ENCODE peak calls at places on chromosomes 7 and 10, in eight cellular contexts. One of them, this sample, is unnamed.

GRCh38 chr7:68504766-68505165 is 1093.5 kb upstream of the AUTS2 start:
- DNase-seq in PC-3: no peak
- DNase-seq in upper lobe of right lung: no peak
- DNase-seq in T-cell: no peak
- DNase-seq in ovary: no peak
- DNase-seq in stimulated activated naive B cell treated with anti-CD40 and anti-IgM and Interleukin-4, amounts not matched to agents 10 μg/mL and 1 μg/mL and 100 μg/mL, for 72 hours: no peak
- DNase-seq in NCI-H146: no peak
- DNase-seq in cardiac fibroblast: no peak
- DNase-seq in this sample: no peak

GRCh38 chr7:85004402-85004801 is 182.5 kb downstream of the SEMA3D start:
- DNase-seq in cardiac fibroblast: peak; percentile 13
- DNase-seq in ovary: no peak
- DNase-seq in T-cell: no peak
- DNase-seq in upper lobe of right lung: no peak
- DNase-seq in NCI-H146: no peak
- DNase-seq in stimulated activated naive B cell treated with anti-CD40 and anti-IgM and Interleukin-4, amounts not matched to agents 10 μg/mL and 1 μg/mL and 100 μg/mL, for 72 hours: no peak
- DNase-seq in PC-3: no peak
- DNase-seq in this sample: no peak

GRCh38 chr7:222716-223041 is 30.3 kb downstream of the FAM20C start:
- DNase-seq in ovary: no peak
- DNase-seq in upper lobe of right lung: no peak
- DNase-seq in NCI-H146: no peak
- DNase-seq in cardiac fibroblast: no peak
- DNase-seq in PC-3: no peak
- DNase-seq in stimulated activated naive B cell treated with anti-CD40 and anti-IgM and Interleukin-4, amounts not matched to agents 10 μg/mL and 1 μg/mL and 100 μg/mL, for 72 hours: no peak
- DNase-seq in T-cell: no peak
- DNase-seq in this sample: no peak

GRCh38 chr10:73744690-73744994 is 470 bp downstream of the SEC24C start:
- DNase-seq in cardiac fibroblast: peak; percentile 70
- DNase-seq in PC-3: peak; percentile 82
- DNase-seq in stimulated activated naive B cell treated with anti-CD40 and anti-IgM and Interleukin-4, amounts not matched to agents 10 μg/mL and 1 μg/mL and 100 μg/mL, for 72 hours: peak; percentile 47
- DNase-seq in T-cell: peak; percentile 29
- DNase-seq in upper lobe of right lung: no peak
- DNase-seq in ovary: no peak
- DNase-seq in NCI-H146: peak; percentile 41
- DNase-seq in this sample: no peak

GRCh38 chr10:48551796-48552591 is 52.9 kb downstream of the ARHGAP22 start:
- DNase-seq in PC-3: peak; percentile 81
- DNase-seq in cardiac fibroblast: peak; percentile 77
- DNase-seq in ovary: peak; percentile 43
- DNase-seq in upper lobe of right lung: no peak
- DNase-seq in T-cell: no peak
- DNase-seq in NCI-H146: peak; percentile 46
- DNase-seq in stimulated activated naive B cell treated with anti-CD40 and anti-IgM and Interleukin-4, amounts not matched to agents 10 μg/mL and 1 μg/mL and 100 μg/mL, for 72 hours: peak; percentile 35
- DNase-seq in this sample: peak; percentile 11

GRCh38 chr7:149109969-149110368 is 16.2 kb downstream of the ZNF425 start:
- DNase-seq in PC-3: no peak
- DNase-seq in NCI-H146: no peak
- DNase-seq in stimulated activated naive B cell treated with anti-CD40 and anti-IgM and Interleukin-4, amounts not matched to agents 10 μg/mL and 1 μg/mL and 100 μg/mL, for 72 hours: no peak
- DNase-seq in cardiac fibroblast: no peak
- DNase-seq in ovary: no peak
- DNase-seq in upper lobe of right lung: no peak
- DNase-seq in T-cell: no peak
- DNase-seq in this sample: no peak

GRCh38 chr7:68441610-68442009 is 1156.7 kb upstream of the AUTS2 start:
- DNase-seq in cardiac fibroblast: no peak
- DNase-seq in ovary: no peak
- DNase-seq in PC-3: no peak
- DNase-seq in stimulated activated naive B cell treated with anti-CD40 and anti-IgM and Interleukin-4, amounts not matched to agents 10 μg/mL and 1 μg/mL and 100 μg/mL, for 72 hours: no peak
- DNase-seq in upper lobe of right lung: no peak
- DNase-seq in NCI-H146: peak; percentile 20
- DNase-seq in T-cell: no peak
- DNase-seq in this sample: no peak

GRCh38 chr10:97123713-97124112 is 62.0 kb downstream of the SLIT1 start:
- DNase-seq in T-cell: no peak
- DNase-seq in NCI-H146: no peak
- DNase-seq in upper lobe of right lung: no peak
- DNase-seq in PC-3: no peak
- DNase-seq in stimulated activated naive B cell treated with anti-CD40 and anti-IgM and Interleukin-4, amounts not matched to agents 10 μg/mL and 1 μg/mL and 100 μg/mL, for 72 hours: no peak
- DNase-seq in ovary: no peak
- DNase-seq in cardiac fibroblast: no peak
- DNase-seq in this sample: no peak

GRCh38 chr7:31924228-31924627 is 146.0 kb downstream of the PDE1C start:
- DNase-seq in ovary: no peak
- DNase-seq in NCI-H146: no peak
- DNase-seq in T-cell: no peak
- DNase-seq in PC-3: no peak
- DNase-seq in upper lobe of right lung: no peak
- DNase-seq in stimulated activated naive B cell treated with anti-CD40 and anti-IgM and Interleukin-4, amounts not matched to agents 10 μg/mL and 1 μg/mL and 100 μg/mL, for 72 hours: no peak
- DNase-seq in cardiac fibroblast: no peak
- DNase-seq in this sample: no peak

GRCh38 chr10:119268871-119269506 is 61.6 kb downstream of the GRK5 start:
- DNase-seq in upper lobe of right lung: peak; percentile 54
- DNase-seq in ovary: peak; percentile 33
- DNase-seq in PC-3: no peak
- DNase-seq in stimulated activated naive B cell treated with anti-CD40 and anti-IgM and Interleukin-4, amounts not matched to agents 10 μg/mL and 1 μg/mL and 100 μg/mL, for 72 hours: peak; percentile 66
- DNase-seq in T-cell: peak; percentile 93
- DNase-seq in NCI-H146: no peak
- DNase-seq in cardiac fibroblast: peak; percentile 41
- DNase-seq in this sample: peak; percentile 79

GRCh38 chr7:69768986-69769595 is 170.8 kb downstream of the AUTS2 start:
- DNase-seq in stimulated activated naive B cell treated with anti-CD40 and anti-IgM and Interleukin-4, amounts not matched to agents 10 μg/mL and 1 μg/mL and 100 μg/mL, for 72 hours: no peak
- DNase-seq in cardiac fibroblast: peak; percentile 46
- DNase-seq in ovary: no peak
- DNase-seq in NCI-H146: peak; percentile 19
- DNase-seq in PC-3: no peak
- DNase-seq in upper lobe of right lung: no peak
- DNase-seq in T-cell: no peak
- DNase-seq in this sample: no peak

GRCh38 chr10:6347391-6347951 is 144.7 kb downstream of the PFKFB3 start:
- DNase-seq in stimulated activated naive B cell treated with anti-CD40 and anti-IgM and Interleukin-4, amounts not matched to agents 10 μg/mL and 1 μg/mL and 100 μg/mL, for 72 hours: peak; percentile 57
- DNase-seq in NCI-H146: no peak
- DNase-seq in PC-3: no peak
- DNase-seq in cardiac fibroblast: peak; percentile 18
- DNase-seq in ovary: no peak
- DNase-seq in upper lobe of right lung: no peak
- DNase-seq in T-cell: peak; percentile 58
- DNase-seq in this sample: peak; percentile 48

GRCh38 chr10:13839430-13839986 is 252.7 kb downstream of the PRPF18 start:
- DNase-seq in T-cell: no peak
- DNase-seq in upper lobe of right lung: no peak
- DNase-seq in cardiac fibroblast: peak; percentile 78
- DNase-seq in PC-3: peak; percentile 42
- DNase-seq in NCI-H146: no peak
- DNase-seq in stimulated activated naive B cell treated with anti-CD40 and anti-IgM and Interleukin-4, amounts not matched to agents 10 μg/mL and 1 μg/mL and 100 μg/mL, for 72 hours: no peak
- DNase-seq in ovary: no peak
- DNase-seq in this sample: no peak

GRCh38 chr7:135690566-135690965 is 28.3 kb downstream of the STMP1 start:
- DNase-seq in upper lobe of right lung: no peak
- DNase-seq in PC-3: peak; percentile 39
- DNase-seq in stimulated activated naive B cell treated with anti-CD40 and anti-IgM and Interleukin-4, amounts not matched to agents 10 μg/mL and 1 μg/mL and 100 μg/mL, for 72 hours: no peak
- DNase-seq in NCI-H146: no peak
- DNase-seq in cardiac fibroblast: peak; percentile 43
- DNase-seq in T-cell: no peak
- DNase-seq in ovary: no peak
- DNase-seq in this sample: no peak

GRCh38 chr7:147803625-147804024 is 786.9 kb upstream of the C7orf33 start:
- DNase-seq in NCI-H146: peak; percentile 77
- DNase-seq in upper lobe of right lung: no peak
- DNase-seq in T-cell: no peak
- DNase-seq in cardiac fibroblast: no peak
- DNase-seq in stimulated activated naive B cell treated with anti-CD40 and anti-IgM and Interleukin-4, amounts not matched to agents 10 μg/mL and 1 μg/mL and 100 μg/mL, for 72 hours: no peak
- DNase-seq in PC-3: no peak
- DNase-seq in ovary: no peak
- DNase-seq in this sample: no peak

GRCh38 chr7:194996-195829 is 2.8 kb downstream of the FAM20C start:
- DNase-seq in NCI-H146: no peak
- DNase-seq in T-cell: no peak
- DNase-seq in ovary: no peak
- DNase-seq in upper lobe of right lung: no peak
- DNase-seq in cardiac fibroblast: peak; percentile 42
- DNase-seq in stimulated activated naive B cell treated with anti-CD40 and anti-IgM and Interleukin-4, amounts not matched to agents 10 μg/mL and 1 μg/mL and 100 μg/mL, for 72 hours: no peak
- DNase-seq in PC-3: no peak
- DNase-seq in this sample: no peak

GRCh38 chr10:103635580-103635979 is 142.1 kb downstream of the NEURL1 start:
- DNase-seq in stimulated activated naive B cell treated with anti-CD40 and anti-IgM and Interleukin-4, amounts not matched to agents 10 μg/mL and 1 μg/mL and 100 μg/mL, for 72 hours: no peak
- DNase-seq in ovary: no peak
- DNase-seq in upper lobe of right lung: no peak
- DNase-seq in T-cell: no peak
- DNase-seq in NCI-H146: no peak
- DNase-seq in PC-3: no peak
- DNase-seq in cardiac fibroblast: no peak
- DNase-seq in this sample: no peak

GRCh38 chr10:23351914-23352313 is 7.3 kb upstream of the C10orf67 start:
- DNase-seq in PC-3: peak; percentile 75
- DNase-seq in stimulated activated naive B cell treated with anti-CD40 and anti-IgM and Interleukin-4, amounts not matched to agents 10 μg/mL and 1 μg/mL and 100 μg/mL, for 72 hours: no peak
- DNase-seq in T-cell: no peak
- DNase-seq in upper lobe of right lung: no peak
- DNase-seq in cardiac fibroblast: peak; percentile 63
- DNase-seq in NCI-H146: no peak
- DNase-seq in ovary: no peak
- DNase-seq in this sample: no peak

GRCh38 chr10:103476046-103476768 is 2.8 kb downstream of the CALHM3 start:
- DNase-seq in cardiac fibroblast: peak; percentile 40
- DNase-seq in T-cell: no peak
- DNase-seq in ovary: no peak
- DNase-seq in upper lobe of right lung: no peak
- DNase-seq in PC-3: no peak
- DNase-seq in NCI-H146: peak; percentile 11
- DNase-seq in stimulated activated naive B cell treated with anti-CD40 and anti-IgM and Interleukin-4, amounts not matched to agents 10 μg/mL and 1 μg/mL and 100 μg/mL, for 72 hours: no peak
- DNase-seq in this sample: peak; percentile 43

GRCh38 chr7:2195403-2196246 is 37.1 kb downstream of the MAD1L1 start:
- DNase-seq in cardiac fibroblast: no peak
- DNase-seq in upper lobe of right lung: peak; percentile 45
- DNase-seq in T-cell: no peak
- DNase-seq in PC-3: no peak
- DNase-seq in ovary: no peak
- DNase-seq in NCI-H146: no peak
- DNase-seq in stimulated activated naive B cell treated with anti-CD40 and anti-IgM and Interleukin-4, amounts not matched to agents 10 μg/mL and 1 μg/mL and 100 μg/mL, for 72 hours: no peak
- DNase-seq in this sample: no peak

GRCh38 chr7:104971290-104972071 is 42.5 kb upstream of the KMT2E start:
- DNase-seq in stimulated activated naive B cell treated with anti-CD40 and anti-IgM and Interleukin-4, amounts not matched to agents 10 μg/mL and 1 μg/mL and 100 μg/mL, for 72 hours: no peak
- DNase-seq in upper lobe of right lung: no peak
- DNase-seq in cardiac fibroblast: peak; percentile 67
- DNase-seq in NCI-H146: peak; percentile 83
- DNase-seq in ovary: no peak
- DNase-seq in PC-3: peak; percentile 47
- DNase-seq in T-cell: no peak
- DNase-seq in this sample: no peak

GRCh38 chr10:132193907-132194552 is 7.3 kb downstream of the DPYSL4 start:
- DNase-seq in stimulated activated naive B cell treated with anti-CD40 and anti-IgM and Interleukin-4, amounts not matched to agents 10 μg/mL and 1 μg/mL and 100 μg/mL, for 72 hours: no peak
- DNase-seq in upper lobe of right lung: no peak
- DNase-seq in T-cell: no peak
- DNase-seq in NCI-H146: no peak
- DNase-seq in PC-3: no peak
- DNase-seq in ovary: peak; percentile 43
- DNase-seq in cardiac fibroblast: peak; percentile 21
- DNase-seq in this sample: no peak

GRCh38 chr7:55568613-55569268 is 3.6 kb downstream of the VOPP1 start:
- DNase-seq in NCI-H146: no peak
- DNase-seq in stimulated activated naive B cell treated with anti-CD40 and anti-IgM and Interleukin-4, amounts not matched to agents 10 μg/mL and 1 μg/mL and 100 μg/mL, for 72 hours: no peak
- DNase-seq in T-cell: no peak
- DNase-seq in upper lobe of right lung: no peak
- DNase-seq in ovary: no peak
- DNase-seq in PC-3: no peak
- DNase-seq in cardiac fibroblast: peak; percentile 49
- DNase-seq in this sample: no peak

GRCh38 chr7:10122573-10123100 is 851.0 kb upstream of the PHF14 start:
- DNase-seq in PC-3: no peak
- DNase-seq in T-cell: no peak
- DNase-seq in upper lobe of right lung: no peak
- DNase-seq in NCI-H146: peak; percentile 75
- DNase-seq in ovary: no peak
- DNase-seq in stimulated activated naive B cell treated with anti-CD40 and anti-IgM and Interleukin-4, amounts not matched to agents 10 μg/mL and 1 μg/mL and 100 μg/mL, for 72 hours: no peak
- DNase-seq in cardiac fibroblast: peak; percentile 34
- DNase-seq in this sample: no peak

GRCh38 chr7:16753932-16754571 is 497 bp downstream of the TSPAN13 start:
- DNase-seq in T-cell: no peak
- DNase-seq in upper lobe of right lung: peak; percentile 77
- DNase-seq in ovary: peak; percentile 46
- DNase-seq in cardiac fibroblast: peak; percentile 24
- DNase-seq in PC-3: peak; percentile 27
- DNase-seq in stimulated activated naive B cell treated with anti-CD40 and anti-IgM and Interleukin-4, amounts not matched to agents 10 μg/mL and 1 μg/mL and 100 μg/mL, for 72 hours: peak; percentile 23
- DNase-seq in NCI-H146: peak; percentile 81
- DNase-seq in this sample: no peak

GRCh38 chr7:114343949-114344708 is 70.5 kb upstream of the FOXP2 start:
- DNase-seq in NCI-H146: peak; percentile 44
- DNase-seq in cardiac fibroblast: no peak
- DNase-seq in stimulated activated naive B cell treated with anti-CD40 and anti-IgM and Interleukin-4, amounts not matched to agents 10 μg/mL and 1 μg/mL and 100 μg/mL, for 72 hours: no peak
- DNase-seq in PC-3: no peak
- DNase-seq in T-cell: no peak
- DNase-seq in ovary: no peak
- DNase-seq in upper lobe of right lung: no peak
- DNase-seq in this sample: no peak

GRCh38 chr7:24574365-24574764 is 1.1 kb downstream of the PALS2 start:
- DNase-seq in PC-3: no peak
- DNase-seq in upper lobe of right lung: no peak
- DNase-seq in cardiac fibroblast: peak; percentile 33
- DNase-seq in T-cell: no peak
- DNase-seq in ovary: no peak
- DNase-seq in stimulated activated naive B cell treated with anti-CD40 and anti-IgM and Interleukin-4, amounts not matched to agents 10 μg/mL and 1 μg/mL and 100 μg/mL, for 72 hours: no peak
- DNase-seq in NCI-H146: no peak
- DNase-seq in this sample: no peak

GRCh38 chr7:16933296-16934248 is 51.8 kb upstream of the AGR3 start:
- DNase-seq in PC-3: no peak
- DNase-seq in stimulated activated naive B cell treated with anti-CD40 and anti-IgM and Interleukin-4, amounts not matched to agents 10 μg/mL and 1 μg/mL and 100 μg/mL, for 72 hours: no peak
- DNase-seq in NCI-H146: no peak
- DNase-seq in ovary: no peak
- DNase-seq in upper lobe of right lung: no peak
- DNase-seq in T-cell: no peak
- DNase-seq in cardiac fibroblast: no peak
- DNase-seq in this sample: no peak

GRCh38 chr10:68007356-68007755 is 67.7 kb downstream of the HERC4 start:
- DNase-seq in PC-3: no peak
- DNase-seq in upper lobe of right lung: no peak
- DNase-seq in NCI-H146: no peak
- DNase-seq in ovary: no peak
- DNase-seq in T-cell: no peak
- DNase-seq in cardiac fibroblast: no peak
- DNase-seq in stimulated activated naive B cell treated with anti-CD40 and anti-IgM and Interleukin-4, amounts not matched to agents 10 μg/mL and 1 μg/mL and 100 μg/mL, for 72 hours: no peak
- DNase-seq in this sample: no peak

GRCh38 chr7:19749658-19750057 is 23.8 kb downstream of the TMEM196 start:
- DNase-seq in ovary: no peak
- DNase-seq in stimulated activated naive B cell treated with anti-CD40 and anti-IgM and Interleukin-4, amounts not matched to agents 10 μg/mL and 1 μg/mL and 100 μg/mL, for 72 hours: no peak
- DNase-seq in upper lobe of right lung: no peak
- DNase-seq in NCI-H146: no peak
- DNase-seq in cardiac fibroblast: peak; percentile 4
- DNase-seq in T-cell: no peak
- DNase-seq in PC-3: peak; percentile 59
- DNase-seq in this sample: no peak

GRCh38 chr7:76206633-76207032 is 4.9 kb downstream of the SRRM3 start:
- DNase-seq in NCI-H146: no peak
- DNase-seq in ovary: no peak
- DNase-seq in T-cell: no peak
- DNase-seq in PC-3: no peak
- DNase-seq in stimulated activated naive B cell treated with anti-CD40 and anti-IgM and Interleukin-4, amounts not matched to agents 10 μg/mL and 1 μg/mL and 100 μg/mL, for 72 hours: no peak
- DNase-seq in upper lobe of right lung: no peak
- DNase-seq in cardiac fibroblast: peak; percentile 41
- DNase-seq in this sample: no peak

GRCh38 chr7:33410266-33410665 is 280.9 kb downstream of the BBS9 start:
- DNase-seq in ovary: no peak
- DNase-seq in PC-3: no peak
- DNase-seq in stimulated activated naive B cell treated with anti-CD40 and anti-IgM and Interleukin-4, amounts not matched to agents 10 μg/mL and 1 μg/mL and 100 μg/mL, for 72 hours: no peak
- DNase-seq in cardiac fibroblast: no peak
- DNase-seq in NCI-H146: no peak
- DNase-seq in T-cell: no peak
- DNase-seq in upper lobe of right lung: no peak
- DNase-seq in this sample: no peak

GRCh38 chr7:119959811-119960210 is 313.2 kb upstream of the KCND2 start:
- DNase-seq in T-cell: no peak
- DNase-seq in cardiac fibroblast: peak; percentile 54
- DNase-seq in ovary: no peak
- DNase-seq in PC-3: peak; percentile 66
- DNase-seq in upper lobe of right lung: no peak
- DNase-seq in NCI-H146: no peak
- DNase-seq in stimulated activated naive B cell treated with anti-CD40 and anti-IgM and Interleukin-4, amounts not matched to agents 10 μg/mL and 1 μg/mL and 100 μg/mL, for 72 hours: no peak
- DNase-seq in this sample: no peak

GRCh38 chr7:98051118-98051744 is 55.4 kb upstream of the LMTK2 start:
- DNase-seq in stimulated activated naive B cell treated with anti-CD40 and anti-IgM and Interleukin-4, amounts not matched to agents 10 μg/mL and 1 μg/mL and 100 μg/mL, for 72 hours: peak; percentile 15
- DNase-seq in T-cell: peak; percentile 10
- DNase-seq in NCI-H146: peak; percentile 96
- DNase-seq in cardiac fibroblast: no peak
- DNase-seq in upper lobe of right lung: no peak
- DNase-seq in ovary: no peak
- DNase-seq in PC-3: no peak
- DNase-seq in this sample: peak; percentile 59